ENCODE peak calls at places on chromosome 11, in ten cellular contexts. One of them, this sample, is unnamed.

GRCh38 chr11:56841210-56841810 is 92.8 kb upstream of the OR9G4 start:
- DNase-seq in GM13977: peak
- DNase-seq in body of pancreas: peak
- DNase-seq in choroid plexus epithelial cell: peak
- DNase-seq in HEK293T: peak
- DNase-seq in NCI-H69: peak
- DNase-seq in germinal center: peak
- DNase-seq in MV-4-11: peak
- DNase-seq in stimulated activated CD8-positive, alpha-beta memory T cell treated with anti-CD3 and anti-CD28 coated beads, Interleukin-4, amount 100 ng/mL, for 48 hours: peak
- DNase-seq in naive thymus-derived CD8-positive, alpha-beta T cell: no peak
- DNase-seq in this sample: peak

GRCh38 chr11:75011357-75011756 is 22.6 kb downstream of the NEU3 start:
- DNase-seq in GM13977: no peak
- DNase-seq in body of pancreas: no peak
- DNase-seq in choroid plexus epithelial cell: no peak
- DNase-seq in HEK293T: no peak
- DNase-seq in NCI-H69: no peak
- DNase-seq in germinal center: no peak
- DNase-seq in MV-4-11: no peak
- DNase-seq in stimulated activated CD8-positive, alpha-beta memory T cell treated with anti-CD3 and anti-CD28 coated beads, Interleukin-4, amount 100 ng/mL, for 48 hours: no peak
- DNase-seq in naive thymus-derived CD8-positive, alpha-beta T cell: no peak
- DNase-seq in this sample: no peak

GRCh38 chr11:62708423-62709261 is 1.2 kb downstream of the GNG3 start:
- DNase-seq in GM13977: no peak
- DNase-seq in body of pancreas: no peak
- DNase-seq in choroid plexus epithelial cell: no peak
- DNase-seq in HEK293T: no peak
- DNase-seq in NCI-H69: peak
- DNase-seq in germinal center: no peak
- DNase-seq in MV-4-11: no peak
- DNase-seq in stimulated activated CD8-positive, alpha-beta memory T cell treated with anti-CD3 and anti-CD28 coated beads, Interleukin-4, amount 100 ng/mL, for 48 hours: peak
- DNase-seq in naive thymus-derived CD8-positive, alpha-beta T cell: peak
- DNase-seq in this sample: peak

GRCh38 chr11:101907826-101908225 is 7.0 kb upstream of the CEP126 start:
- DNase-seq in GM13977: no peak
- DNase-seq in body of pancreas: no peak
- DNase-seq in choroid plexus epithelial cell: peak
- DNase-seq in HEK293T: no peak
- DNase-seq in NCI-H69: no peak
- DNase-seq in germinal center: no peak
- DNase-seq in MV-4-11: no peak
- DNase-seq in stimulated activated CD8-positive, alpha-beta memory T cell treated with anti-CD3 and anti-CD28 coated beads, Interleukin-4, amount 100 ng/mL, for 48 hours: no peak
- DNase-seq in naive thymus-derived CD8-positive, alpha-beta T cell: no peak
- DNase-seq in this sample: no peak

GRCh38 chr11:57160665-57161064 is 21.1 kb upstream of the LRRC55 start:
- DNase-seq in GM13977: no peak
- DNase-seq in body of pancreas: no peak
- DNase-seq in choroid plexus epithelial cell: no peak
- DNase-seq in HEK293T: no peak
- DNase-seq in NCI-H69: no peak
- DNase-seq in germinal center: no peak
- DNase-seq in MV-4-11: no peak
- DNase-seq in stimulated activated CD8-positive, alpha-beta memory T cell treated with anti-CD3 and anti-CD28 coated beads, Interleukin-4, amount 100 ng/mL, for 48 hours: no peak
- DNase-seq in naive thymus-derived CD8-positive, alpha-beta T cell: no peak
- DNase-seq in this sample: no peak

GRCh38 chr11:70423523-70424505 is 25.5 kb downstream of the CTTN start:
- DNase-seq in GM13977: peak
- DNase-seq in body of pancreas: peak
- DNase-seq in choroid plexus epithelial cell: peak
- DNase-seq in HEK293T: no peak
- DNase-seq in NCI-H69: no peak
- DNase-seq in germinal center: no peak
- DNase-seq in MV-4-11: peak
- DNase-seq in stimulated activated CD8-positive, alpha-beta memory T cell treated with anti-CD3 and anti-CD28 coated beads, Interleukin-4, amount 100 ng/mL, for 48 hours: peak
- DNase-seq in naive thymus-derived CD8-positive, alpha-beta T cell: no peak
- DNase-seq in this sample: no peak

GRCh38 chr11:96339704-96340554 is 3.1 kb downstream of the MAML2 start:
- DNase-seq in GM13977: no peak
- DNase-seq in body of pancreas: no peak
- DNase-seq in choroid plexus epithelial cell: no peak
- DNase-seq in HEK293T: no peak
- DNase-seq in NCI-H69: peak
- DNase-seq in germinal center: no peak
- DNase-seq in MV-4-11: no peak
- DNase-seq in stimulated activated CD8-positive, alpha-beta memory T cell treated with anti-CD3 and anti-CD28 coated beads, Interleukin-4, amount 100 ng/mL, for 48 hours: no peak
- DNase-seq in naive thymus-derived CD8-positive, alpha-beta T cell: peak
- DNase-seq in this sample: no peak

GRCh38 chr11:75203641-75204011 is 36.9 kb upstream of the TPBGL start:
- DNase-seq in GM13977: no peak
- DNase-seq in body of pancreas: no peak
- DNase-seq in choroid plexus epithelial cell: no peak
- DNase-seq in HEK293T: no peak
- DNase-seq in NCI-H69: no peak
- DNase-seq in germinal center: no peak
- DNase-seq in MV-4-11: no peak
- DNase-seq in stimulated activated CD8-positive, alpha-beta memory T cell treated with anti-CD3 and anti-CD28 coated beads, Interleukin-4, amount 100 ng/mL, for 48 hours: no peak
- DNase-seq in naive thymus-derived CD8-positive, alpha-beta T cell: no peak
- DNase-seq in this sample: peak

GRCh38 chr11:10762185-10762584 is 11.1 kb downstream of the CTR9 start:
- DNase-seq in GM13977: peak
- DNase-seq in body of pancreas: no peak
- DNase-seq in choroid plexus epithelial cell: no peak
- DNase-seq in HEK293T: no peak
- DNase-seq in NCI-H69: no peak
- DNase-seq in germinal center: peak
- DNase-seq in MV-4-11: peak
- DNase-seq in stimulated activated CD8-positive, alpha-beta memory T cell treated with anti-CD3 and anti-CD28 coated beads, Interleukin-4, amount 100 ng/mL, for 48 hours: no peak
- DNase-seq in naive thymus-derived CD8-positive, alpha-beta T cell: no peak
- DNase-seq in this sample: no peak

GRCh38 chr11:76795936-76796441 is 12.8 kb downstream of the TSKU start:
- DNase-seq in GM13977: no peak
- DNase-seq in body of pancreas: no peak
- DNase-seq in choroid plexus epithelial cell: no peak
- DNase-seq in HEK293T: no peak
- DNase-seq in NCI-H69: no peak
- DNase-seq in germinal center: no peak
- DNase-seq in MV-4-11: no peak
- DNase-seq in stimulated activated CD8-positive, alpha-beta memory T cell treated with anti-CD3 and anti-CD28 coated beads, Interleukin-4, amount 100 ng/mL, for 48 hours: no peak
- DNase-seq in naive thymus-derived CD8-positive, alpha-beta T cell: no peak
- DNase-seq in this sample: no peak

GRCh38 chr11:73228268-73229134 is 10.4 kb downstream of the P2RY2 start:
- DNase-seq in GM13977: no peak
- DNase-seq in body of pancreas: no peak
- DNase-seq in choroid plexus epithelial cell: no peak
- DNase-seq in HEK293T: no peak
- DNase-seq in NCI-H69: no peak
- DNase-seq in germinal center: no peak
- DNase-seq in MV-4-11: no peak
- DNase-seq in stimulated activated CD8-positive, alpha-beta memory T cell treated with anti-CD3 and anti-CD28 coated beads, Interleukin-4, amount 100 ng/mL, for 48 hours: no peak
- DNase-seq in naive thymus-derived CD8-positive, alpha-beta T cell: no peak
- DNase-seq in this sample: peak

GRCh38 chr11:72739240-72740059 is 12.8 kb downstream of the ARAP1 start:
- DNase-seq in GM13977: no peak
- DNase-seq in body of pancreas: no peak
- DNase-seq in choroid plexus epithelial cell: no peak
- DNase-seq in HEK293T: no peak
- DNase-seq in NCI-H69: no peak
- DNase-seq in germinal center: no peak
- DNase-seq in MV-4-11: no peak
- DNase-seq in stimulated activated CD8-positive, alpha-beta memory T cell treated with anti-CD3 and anti-CD28 coated beads, Interleukin-4, amount 100 ng/mL, for 48 hours: no peak
- DNase-seq in naive thymus-derived CD8-positive, alpha-beta T cell: peak
- DNase-seq in this sample: no peak

GRCh38 chr11:11391796-11392195 is 38.7 kb upstream of the CSNK2A3 start:
- DNase-seq in GM13977: no peak
- DNase-seq in body of pancreas: no peak
- DNase-seq in choroid plexus epithelial cell: peak
- DNase-seq in HEK293T: no peak
- DNase-seq in NCI-H69: peak
- DNase-seq in germinal center: no peak
- DNase-seq in MV-4-11: no peak
- DNase-seq in stimulated activated CD8-positive, alpha-beta memory T cell treated with anti-CD3 and anti-CD28 coated beads, Interleukin-4, amount 100 ng/mL, for 48 hours: no peak
- DNase-seq in naive thymus-derived CD8-positive, alpha-beta T cell: no peak
- DNase-seq in this sample: peak

GRCh38 chr11:68753300-68753699 is 2.0 kb upstream of the TESMIN start:
- DNase-seq in GM13977: no peak
- DNase-seq in body of pancreas: no peak
- DNase-seq in choroid plexus epithelial cell: no peak
- DNase-seq in HEK293T: no peak
- DNase-seq in NCI-H69: peak
- DNase-seq in germinal center: peak
- DNase-seq in MV-4-11: no peak
- DNase-seq in stimulated activated CD8-positive, alpha-beta memory T cell treated with anti-CD3 and anti-CD28 coated beads, Interleukin-4, amount 100 ng/mL, for 48 hours: no peak
- DNase-seq in naive thymus-derived CD8-positive, alpha-beta T cell: no peak
- DNase-seq in this sample: peak

GRCh38 chr11:31643831-31644230 is 134.3 kb downstream of the ELP4 start:
- DNase-seq in GM13977: no peak
- DNase-seq in body of pancreas: no peak
- DNase-seq in choroid plexus epithelial cell: peak
- DNase-seq in HEK293T: peak
- DNase-seq in NCI-H69: peak
- DNase-seq in germinal center: no peak
- DNase-seq in MV-4-11: no peak
- DNase-seq in stimulated activated CD8-positive, alpha-beta memory T cell treated with anti-CD3 and anti-CD28 coated beads, Interleukin-4, amount 100 ng/mL, for 48 hours: no peak
- DNase-seq in naive thymus-derived CD8-positive, alpha-beta T cell: no peak
- DNase-seq in this sample: no peak

GRCh38 chr11:74024630-74025029 is 15.7 kb upstream of the UCP3 start:
- DNase-seq in GM13977: no peak
- DNase-seq in body of pancreas: peak
- DNase-seq in choroid plexus epithelial cell: peak
- DNase-seq in HEK293T: no peak
- DNase-seq in NCI-H69: no peak
- DNase-seq in germinal center: no peak
- DNase-seq in MV-4-11: peak
- DNase-seq in stimulated activated CD8-positive, alpha-beta memory T cell treated with anti-CD3 and anti-CD28 coated beads, Interleukin-4, amount 100 ng/mL, for 48 hours: peak
- DNase-seq in naive thymus-derived CD8-positive, alpha-beta T cell: no peak
- DNase-seq in this sample: peak

GRCh38 chr11:78949976-78950690 is 375.5 kb upstream of the NARS2 start:
- DNase-seq in GM13977: no peak
- DNase-seq in body of pancreas: no peak
- DNase-seq in choroid plexus epithelial cell: no peak
- DNase-seq in HEK293T: no peak
- DNase-seq in NCI-H69: no peak
- DNase-seq in germinal center: no peak
- DNase-seq in MV-4-11: no peak
- DNase-seq in stimulated activated CD8-positive, alpha-beta memory T cell treated with anti-CD3 and anti-CD28 coated beads, Interleukin-4, amount 100 ng/mL, for 48 hours: no peak
- DNase-seq in naive thymus-derived CD8-positive, alpha-beta T cell: no peak
- DNase-seq in this sample: no peak

GRCh38 chr11:5489571-5490357 is 1.3 kb downstream of the OR52D1 start:
- DNase-seq in GM13977: no peak
- DNase-seq in body of pancreas: no peak
- DNase-seq in choroid plexus epithelial cell: no peak
- DNase-seq in HEK293T: no peak
- DNase-seq in NCI-H69: no peak
- DNase-seq in germinal center: no peak
- DNase-seq in MV-4-11: no peak
- DNase-seq in stimulated activated CD8-positive, alpha-beta memory T cell treated with anti-CD3 and anti-CD28 coated beads, Interleukin-4, amount 100 ng/mL, for 48 hours: no peak
- DNase-seq in naive thymus-derived CD8-positive, alpha-beta T cell: no peak
- DNase-seq in this sample: no peak

GRCh38 chr11:31995525-31996123 is 95.2 kb upstream of the RCN1 start:
- DNase-seq in GM13977: peak
- DNase-seq in body of pancreas: peak
- DNase-seq in choroid plexus epithelial cell: peak
- DNase-seq in HEK293T: no peak
- DNase-seq in NCI-H69: peak
- DNase-seq in germinal center: no peak
- DNase-seq in MV-4-11: no peak
- DNase-seq in stimulated activated CD8-positive, alpha-beta memory T cell treated with anti-CD3 and anti-CD28 coated beads, Interleukin-4, amount 100 ng/mL, for 48 hours: no peak
- DNase-seq in naive thymus-derived CD8-positive, alpha-beta T cell: no peak
- DNase-seq in this sample: peak

GRCh38 chr11:111922803-111923202 is 4.1 kb downstream of the C11orf52 start:
- DNase-seq in GM13977: no peak
- DNase-seq in body of pancreas: peak
- DNase-seq in choroid plexus epithelial cell: peak
- DNase-seq in HEK293T: no peak
- DNase-seq in NCI-H69: peak
- DNase-seq in germinal center: no peak
- DNase-seq in MV-4-11: no peak
- DNase-seq in stimulated activated CD8-positive, alpha-beta memory T cell treated with anti-CD3 and anti-CD28 coated beads, Interleukin-4, amount 100 ng/mL, for 48 hours: no peak
- DNase-seq in naive thymus-derived CD8-positive, alpha-beta T cell: no peak
- DNase-seq in this sample: peak

GRCh38 chr11:119169272-119169719 is 771 bp downstream of the NLRX1 start:
- DNase-seq in GM13977: peak
- DNase-seq in body of pancreas: peak
- DNase-seq in choroid plexus epithelial cell: peak
- DNase-seq in HEK293T: peak
- DNase-seq in NCI-H69: peak
- DNase-seq in germinal center: peak
- DNase-seq in MV-4-11: no peak
- DNase-seq in stimulated activated CD8-positive, alpha-beta memory T cell treated with anti-CD3 and anti-CD28 coated beads, Interleukin-4, amount 100 ng/mL, for 48 hours: peak
- DNase-seq in naive thymus-derived CD8-positive, alpha-beta T cell: no peak
- DNase-seq in this sample: peak

GRCh38 chr11:93528757-93529639 is 14.2 kb downstream of the SMCO4 start:
- DNase-seq in GM13977: no peak
- DNase-seq in body of pancreas: no peak
- DNase-seq in choroid plexus epithelial cell: peak
- DNase-seq in HEK293T: no peak
- DNase-seq in NCI-H69: peak
- DNase-seq in germinal center: no peak
- DNase-seq in MV-4-11: no peak
- DNase-seq in stimulated activated CD8-positive, alpha-beta memory T cell treated with anti-CD3 and anti-CD28 coated beads, Interleukin-4, amount 100 ng/mL, for 48 hours: no peak
- DNase-seq in naive thymus-derived CD8-positive, alpha-beta T cell: no peak
- DNase-seq in this sample: no peak

GRCh38 chr11:70428701-70429427 is 30.5 kb downstream of the CTTN start:
- DNase-seq in GM13977: no peak
- DNase-seq in body of pancreas: no peak
- DNase-seq in choroid plexus epithelial cell: no peak
- DNase-seq in HEK293T: no peak
- DNase-seq in NCI-H69: no peak
- DNase-seq in germinal center: no peak
- DNase-seq in MV-4-11: no peak
- DNase-seq in stimulated activated CD8-positive, alpha-beta memory T cell treated with anti-CD3 and anti-CD28 coated beads, Interleukin-4, amount 100 ng/mL, for 48 hours: no peak
- DNase-seq in naive thymus-derived CD8-positive, alpha-beta T cell: peak
- DNase-seq in this sample: no peak

This sample was measured in DMS53.